ENCODE peak calls at places on chromosomes 1 and 21, in five cellular contexts. C is K562, A is A549, S is IMR-90, Y is GM12878. X is an unnamed sample.

GRCh38 chr1:3745590-3746381 is 6.5 kb upstream of the CCDC27 start:
- DNase-seq in C (peak), A (no peak), S (peak), Y (no peak), X (no peak)

GRCh38 chr1:240414237-240414636 is 197.7 kb downstream of the GREM2 start:
- DNase-seq in S (peak), Y (no peak), A (no peak), C (no peak), X (no peak)

GRCh38 chr1:66350001-66350547 is 183.9 kb upstream of the SGIP1 start:
- DNase-seq in S (peak), A (no peak), Y (no peak), C (no peak), X (no peak)

GRCh38 chr1:84574936-84575335 is 696 bp upstream of the CTBS start:
- DNase-seq in S (no peak), C (no peak), Y (no peak), A (no peak), X (no peak)

GRCh38 chr1:23553896-23554480 is 5.3 kb downstream of the ID3 start:
- DNase-seq in Y (no peak), A (no peak), C (no peak), S (no peak), X (no peak)

GRCh38 chr1:87814573-87814972 is 485.9 kb downstream of the LMO4 start:
- DNase-seq in S (no peak), Y (no peak), A (no peak), C (no peak), X (no peak)

GRCh38 chr1:87077959-87078673 is 163.7 kb downstream of the HS2ST1 start:
- DNase-seq in A (no peak), Y (no peak), S (no peak), C (no peak), X (no peak)

GRCh38 chr1:174262747-174263241 is 103.5 kb downstream of the RABGAP1L start:
- DNase-seq in S (peak), A (peak), Y (peak), C (peak), X (peak)

GRCh38 chr1:156241311-156241811 is 623 bp upstream of the BGLAP start:
- DNase-seq in C (no peak), A (no peak), S (peak), Y (no peak), X (no peak)

GRCh38 chr1:161068306-161069200 is 1.1 kb downstream of the ARHGAP30 start:
- DNase-seq in S (no peak), A (no peak), C (peak), Y (peak), X (no peak)

GRCh38 chr1:224407546-224408293 is 26.9 kb downstream of the WDR26 start:
- DNase-seq in C (no peak), S (no peak), Y (no peak), A (no peak), X (no peak)

GRCh38 chr1:10975567-10976326 is 36.7 kb upstream of the TARDBP start:
- DNase-seq in C (no peak), A (peak), S (peak), Y (no peak), X (no peak)

GRCh38 chr1:241627453-241628329 is 12.5 kb downstream of the CHML start:
- DNase-seq in S (peak), C (peak), Y (peak), A (peak), X (peak)

GRCh38 chr1:41380979-41381690 is 19.9 kb downstream of the FOXO6 start:
- DNase-seq in A (no peak), C (peak), S (no peak), Y (no peak), X (peak)

GRCh38 chr1:14165289-14165867 is 433.1 kb upstream of the KAZN start:
- DNase-seq in S (no peak), Y (no peak), C (no peak), A (no peak), X (no peak)

GRCh38 chr1:116318897-116319296 is 54.1 kb upstream of the ATP1A1 start:
- DNase-seq in A (no peak), S (peak), C (peak), Y (no peak), X (no peak)

GRCh38 chr1:227926216-227926791 is 21.4 kb downstream of the WNT9A start:
- DNase-seq in Y (no peak), A (no peak), S (no peak), C (no peak), X (no peak)

GRCh38 chr21:46155514-46156377 is at the start of gene FTCD:
- DNase-seq in A (no peak), C (no peak), Y (no peak), S (no peak), X (no peak)

GRCh38 chr1:243558556-243558955 is 291.5 kb downstream of the AKT3 start:
- DNase-seq in Y (no peak), A (no peak), S (no peak), C (no peak), X (no peak)

GRCh38 chr1:46477153-46477929 is 12.3 kb upstream of the DMBX1 start:
- DNase-seq in C (peak), Y (peak), A (peak), S (peak), X (peak)

GRCh38 chr21:21039624-21040023 is 41.4 kb downstream of the NCAM2 start:
- DNase-seq in C (no peak), Y (no peak), S (no peak), A (no peak), X (no peak)

GRCh38 chr1:197736689-197737088 is 38.6 kb downstream of the DENND1B start:
- DNase-seq in C (no peak), A (no peak), Y (no peak), S (peak), X (no peak)

GRCh38 chr1:101360506-101360905 is 123.7 kb downstream of the S1PR1 start:
- DNase-seq in C (no peak), S (peak), A (no peak), Y (no peak), X (no peak)

GRCh38 chr1:182676321-182676720 is 8.1 kb downstream of the RGS8 start:
- DNase-seq in C (no peak), S (no peak), Y (no peak), A (no peak), X (no peak)

GRCh38 chr1:101188311-101188710 is 48.5 kb upstream of the S1PR1 start:
- DNase-seq in Y (no peak), C (no peak), S (peak), A (no peak), X (no peak)

GRCh38 chr21:31612889-31613785 is 46.4 kb upstream of the SOD1 start:
- DNase-seq in Y (no peak), C (no peak), S (peak), A (no peak), X (no peak)

GRCh38 chr1:24514946-24515345 is 12.3 kb downstream of the RCAN3 start:
- DNase-seq in A (no peak), S (no peak), Y (no peak), C (no peak), X (no peak)

GRCh38 chr21:42156690-42157605 is 62.0 kb upstream of the ABCG1 start:
- DNase-seq in Y (no peak), A (no peak), S (no peak), C (no peak), X (no peak)

GRCh38 chr1:224433671-224434446 is 738 bp downstream of the WDR26 start:
- DNase-seq in C (peak), Y (no peak), A (peak), S (no peak), X (peak)

GRCh38 chr1:24967962-24968361 is 37.9 kb upstream of the RUNX3 start:
- DNase-seq in Y (no peak), S (no peak), C (no peak), A (no peak), X (no peak)

GRCh38 chr21:32367158-32367557 is 25.7 kb downstream of the URB1 start:
- DNase-seq in C (no peak), A (no peak), Y (no peak), S (no peak), X (no peak)

GRCh38 chr1:245939756-245940345 is 567.2 kb downstream of the SMYD3 start:
- DNase-seq in Y (no peak), C (no peak), A (no peak), S (no peak), X (no peak)

GRCh38 chr1:156623946-156624813 is 5.0 kb downstream of the HAPLN2 start:
- DNase-seq in S (peak), A (peak), Y (no peak), C (peak), X (peak)

GRCh38 chr1:64493864-64494263 is 23.9 kb downstream of the CACHD1 start:
- DNase-seq in C (no peak), Y (no peak), A (no peak), S (no peak), X (no peak)

GRCh38 chr1:35556494-35557117 is 597 bp downstream of the KIAA0319L start:
- DNase-seq in Y (no peak), S (no peak), A (no peak), C (no peak), X (no peak)

GRCh38 chr1:199474738-199475137 is 552.8 kb upstream of the NR5A2 start:
- DNase-seq in Y (no peak), C (no peak), A (no peak), S (no peak), X (no peak)

DNA sequence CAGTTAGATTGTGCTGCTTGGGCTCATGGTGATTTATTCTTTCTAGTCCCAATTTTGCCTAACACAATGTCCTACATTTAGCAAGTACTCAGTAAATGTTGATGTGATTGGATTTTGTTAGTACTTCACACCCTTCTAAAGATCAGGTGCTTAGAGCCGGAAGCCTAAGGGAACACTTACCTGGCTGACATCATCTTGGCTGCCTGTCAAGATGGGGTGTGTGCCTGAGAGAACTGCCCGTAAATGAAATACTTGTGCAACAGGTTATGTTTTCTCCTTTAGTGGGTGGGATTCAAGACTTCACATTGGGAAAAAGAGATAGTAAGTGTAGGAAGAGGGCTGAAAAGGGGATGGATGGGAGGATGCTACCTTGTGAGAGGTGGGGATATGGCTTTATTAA is 75.5 kb upstream of the MACF1 start:
- DNase-seq in S (no peak), A (no peak), Y (no peak), C (no peak), X (no peak)
- TF ChIP-seq BHLHE40 in S (no peak), A (no peak), Y (no peak), C (no peak), X (no peak)

DNA sequence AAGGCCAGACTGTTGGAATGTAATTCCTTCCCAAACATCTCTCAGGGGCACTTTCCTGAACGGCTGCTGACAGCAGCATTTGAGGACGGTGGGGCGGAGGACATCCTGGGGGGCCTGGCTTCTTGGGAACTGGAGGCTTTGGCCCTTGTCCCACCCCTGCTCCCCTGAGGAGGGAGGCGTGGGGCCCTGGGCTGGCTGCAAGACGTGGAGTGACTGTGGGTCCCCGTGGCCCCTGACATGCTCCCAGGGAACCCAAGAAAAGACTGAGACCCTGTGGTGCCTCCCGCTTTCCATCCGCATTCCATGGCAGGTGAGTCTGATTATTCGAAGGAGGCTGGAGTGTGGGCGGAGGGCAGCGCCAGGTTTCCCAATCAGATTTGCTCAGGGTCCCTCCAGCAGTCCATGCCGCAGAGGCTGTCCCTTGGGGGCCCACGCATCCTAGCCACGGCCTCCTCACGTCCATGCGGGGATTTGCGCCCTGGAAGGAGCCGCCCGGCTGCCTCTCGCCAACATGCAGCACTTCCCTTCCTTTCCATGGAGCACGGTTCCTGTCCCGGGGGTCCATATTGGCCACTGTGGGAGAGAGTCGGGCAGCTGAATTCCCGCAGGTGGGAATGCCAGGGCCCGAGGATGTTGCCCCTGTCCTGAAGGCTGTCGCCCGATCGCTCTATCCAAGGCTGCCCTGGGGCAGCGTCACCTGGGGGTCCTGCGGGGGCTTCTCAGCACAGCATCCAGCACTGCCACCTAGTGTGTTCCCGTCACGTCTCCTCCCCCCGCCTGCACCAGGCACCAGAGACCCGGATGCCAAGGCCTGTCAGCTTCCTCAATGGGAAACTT is 69.0 kb downstream of the FAAP20 start:
- DNase-seq in Y (no peak), C (no peak), S (no peak), A (no peak), X (no peak)
- TF ChIP-seq BHLHE40 in Y (no peak), C (no peak), S (no peak), A (no peak), X (no peak)

DNA sequence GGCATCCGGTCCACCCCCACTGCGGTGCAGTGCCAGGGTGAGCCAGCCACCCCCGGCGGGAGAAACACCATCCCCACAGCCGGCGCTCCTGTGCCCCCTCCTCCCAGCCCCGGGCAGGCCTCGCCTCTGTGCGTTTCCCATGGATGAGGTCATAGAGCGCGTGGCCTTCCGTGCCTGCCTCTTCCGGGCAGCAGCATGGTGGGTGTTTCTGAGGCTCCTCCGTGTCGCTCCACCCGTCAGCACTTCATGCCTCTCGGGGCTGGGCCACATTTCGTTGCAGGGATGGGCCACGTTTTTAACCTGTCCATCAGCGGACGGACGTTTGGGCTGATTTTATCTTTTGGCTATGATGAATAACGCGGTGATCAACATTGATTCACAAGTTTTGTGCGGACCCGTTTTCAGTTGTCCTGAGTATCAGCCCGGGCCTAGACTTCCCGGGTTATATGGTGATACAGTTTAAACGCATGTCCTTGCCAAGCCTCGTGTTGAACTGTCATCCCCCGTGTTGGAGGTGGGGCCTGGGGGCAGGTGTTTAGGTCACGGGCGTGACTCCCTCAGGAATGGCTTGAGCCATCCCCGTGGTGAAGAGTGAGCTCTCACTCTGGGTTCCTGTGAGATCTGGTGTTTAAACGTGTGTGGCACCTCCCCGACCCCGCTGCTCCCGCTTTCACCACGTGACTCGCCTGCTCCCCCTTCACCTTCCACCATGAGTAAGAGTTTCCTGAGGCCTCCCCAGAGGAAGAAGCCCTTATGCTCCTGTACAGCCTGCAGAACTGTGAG is 64.8 kb downstream of the SLX9 start:
- DNase-seq in A (no peak), Y (no peak), S (peak), C (no peak), X (no peak)
- TF ChIP-seq BHLHE40 in A (no peak), Y (no peak), S (no peak), C (peak), X (no peak)

GRCh38 chr1:63152572-63152971 is 169.8 kb upstream of the FOXD3 start:
- DNase-seq in A (no peak), Y (no peak), C (no peak), S (no peak), X (no peak)
- TF ChIP-seq BHLHE40 in A (no peak), Y (no peak), C (no peak), S (no peak), X (no peak)

GRCh38 chr1:195195423-195196057 is 1412.7 kb downstream of the KCNT2 start:
- DNase-seq in S (no peak), C (no peak), Y (peak), A (no peak), X (no peak)
- TF ChIP-seq BHLHE40 in S (no peak), C (no peak), Y (peak), A (no peak), X (no peak)

GRCh38 chr1:28343405-28343804 is 14.6 kb downstream of the MED18 start:
- DNase-seq in C (no peak), Y (no peak), A (no peak), S (peak), X (no peak)

GRCh38 chr1:28339551-28339950 is 10.7 kb downstream of the MED18 start:
- DNase-seq in C (no peak), Y (no peak), A (no peak), S (no peak), X (no peak)

GRCh38 chr1:28340221-28340974 is 11.6 kb downstream of the MED18 start:
- DNase-seq in Y (no peak), S (no peak), A (no peak), C (no peak), X (no peak)

GRCh38 chr1:28338897-28339296 is 10.1 kb downstream of the MED18 start:
- DNase-seq in A (no peak), C (no peak), S (no peak), Y (no peak), X (no peak)

DNA sequence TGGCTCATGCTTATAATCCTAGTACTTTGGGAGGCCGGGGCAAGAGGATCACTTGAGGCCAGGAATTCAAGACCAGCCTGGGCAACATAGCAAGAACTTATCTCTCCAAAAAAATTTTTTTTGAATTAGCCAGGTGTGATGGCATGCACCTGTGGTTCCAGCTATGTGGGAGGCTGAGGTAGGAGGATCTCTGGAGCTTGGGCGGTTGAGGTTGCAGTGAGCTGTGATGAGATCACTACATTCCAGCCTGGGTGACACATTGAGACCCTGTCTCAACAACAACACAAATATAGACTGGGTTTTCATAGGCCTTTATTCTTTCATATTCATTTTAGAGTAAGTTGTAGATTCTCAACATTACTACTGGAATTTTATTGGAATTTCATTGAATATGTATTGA is 12.8 kb downstream of the MED18 start:
- DNase-seq in A (no peak), C (no peak), Y (no peak), S (peak), X (no peak)
- TF ChIP-seq BHLHE40 in A (no peak), C (no peak), Y (no peak), S (no peak), X (no peak)

GRCh38 chr1:19923953-19924346 is 533 bp upstream of the PLA2G2E start:
- DNase-seq in S (no peak), C (no peak), Y (no peak), A (no peak), X (no peak)

GRCh38 chr1:19923137-19923952 is at the start of gene PLA2G2E:
- DNase-seq in Y (no peak), C (no peak), S (no peak), A (no peak), X (no peak)

GRCh38 chr1:19920132-19920710 is 3.2 kb downstream of the PLA2G2E start:
- DNase-seq in S (no peak), Y (no peak), A (no peak), C (no peak), X (no peak)

GRCh38 chr1:19921310-19921709 is 2.1 kb downstream of the PLA2G2E start:
- DNase-seq in C (no peak), A (no peak), Y (no peak), S (no peak), X (no peak)

DNA sequence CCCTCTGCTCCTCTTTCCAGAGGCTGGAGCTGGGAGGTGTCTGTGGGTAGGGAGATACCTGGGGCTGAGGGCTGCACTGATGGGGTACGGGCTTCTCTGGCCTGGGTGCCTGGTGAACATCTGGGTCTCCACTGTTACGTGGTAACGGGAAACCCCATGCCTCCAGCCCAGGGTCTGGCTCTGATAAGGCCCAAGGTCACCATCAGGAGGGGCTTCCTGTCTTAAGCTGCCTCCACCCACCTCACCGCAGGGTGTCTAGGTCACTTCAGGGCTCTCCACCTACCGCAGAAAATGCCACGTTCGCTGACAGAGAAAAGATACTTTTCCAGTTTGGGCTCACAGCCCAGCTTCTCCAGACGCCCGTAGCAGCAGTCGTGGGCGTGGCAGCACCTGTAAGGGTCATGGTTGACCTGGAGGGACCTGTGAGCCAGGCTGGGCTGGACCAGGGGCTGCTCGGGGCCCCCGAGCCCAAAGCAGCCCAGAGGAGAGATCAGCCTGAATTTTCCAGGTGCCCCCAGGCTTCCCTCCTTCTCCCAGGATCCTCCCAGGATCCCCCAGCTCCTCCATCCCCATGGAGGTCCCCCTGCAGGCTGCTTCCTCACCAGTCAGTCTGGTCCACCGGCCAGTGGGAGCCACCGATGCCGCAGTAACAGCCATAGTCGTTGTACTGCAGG is 1.3 kb downstream of the PLA2G2E start:
- DNase-seq in A (no peak), C (peak), Y (no peak), S (no peak), X (no peak)
- TF ChIP-seq BHLHE40 in A (no peak), C (no peak), Y (no peak), S (no peak), X (no peak)

GRCh38 chr1:233679030-233679429 is 65.1 kb downstream of the KCNK1 start:
- DNase-seq in S (no peak), Y (no peak), A (no peak), C (no peak), X (peak)

GRCh38 chr1:233681285-233681684 is 67.4 kb downstream of the KCNK1 start:
- DNase-seq in A (no peak), Y (no peak), C (no peak), S (no peak), X (no peak)

GRCh38 chr1:233677690-233678354 is 63.9 kb downstream of the KCNK1 start:
- DNase-seq in S (no peak), C (no peak), Y (no peak), A (no peak), X (no peak)

GRCh38 chr1:233679598-233679997 is 65.7 kb downstream of the KCNK1 start:
- DNase-seq in A (no peak), S (no peak), Y (no peak), C (no peak), X (no peak)

GRCh38 chr1:233680000-233680399 is 66.1 kb downstream of the KCNK1 start:
- DNase-seq in A (no peak), S (no peak), C (no peak), Y (no peak), X (no peak)
- TF ChIP-seq BHLHE40 in A (no peak), S (no peak), C (no peak), Y (no peak), X (no peak)

X was measured in HEK293T.